ENCODE peak calls at places on chromosomes 2 and 18, in six cellular contexts. L is breast epithelium, V is A549, N is heart left ventricle, U is spleen, Q is HCT116. J is an unnamed sample. For H3K4me1, the result is how much of the 10 kb centered on the place peaks cover.

GRCh38 chr2:135475128-135475527 is 55.9 kb downstream of the ZRANB3 start:
- DNase-seq in V (no peak), Q (no peak), N (no peak), U (no peak), L (no peak), J (no peak)

GRCh38 chr2:8479298-8479697 is 202.6 kb upstream of the ID2 start:
- DNase-seq in V (no peak), U (no peak), L (no peak), N (no peak), Q (no peak), J (no peak)

GRCh38 chr18:9708882-9709877 is 1.1 kb downstream of the RAB31 start:
- DNase-seq in Q (no peak), V (no peak), N (no peak), L (no peak), U (peak), J (no peak)

GRCh38 chr2:121071058-121071504 is 213.9 kb downstream of the TFCP2L1 start:
- DNase-seq in L (peak), U (no peak), Q (peak), V (peak), N (peak), J (peak)

GRCh38 chr2:66834859-66835258 is 399.9 kb downstream of the MEIS1 start:
- DNase-seq in N (no peak), U (no peak), L (no peak), Q (no peak), V (no peak), J (no peak)

GRCh38 chr2:227117027-227117426 is 47.0 kb downstream of the COL4A4 start:
- DNase-seq in V (no peak), Q (no peak), U (no peak), N (no peak), L (no peak), J (no peak)

GRCh38 chr2:225735844-225736243 is 336.3 kb downstream of the NYAP2 start:
- DNase-seq in V (peak), N (no peak), Q (peak), L (no peak), U (no peak), J (no peak)

GRCh38 chr2:205477016-205477705 is 205.1 kb upstream of the NRP2 start:
- DNase-seq in Q (no peak), V (peak), N (no peak), U (no peak), L (no peak), J (no peak)

GRCh38 chr2:118696786-118697465 is 150.5 kb downstream of the EN1 start:
- DNase-seq in Q (no peak), N (no peak), U (no peak), L (no peak), V (no peak), J (no peak)

GRCh38 chr2:39603436-39603835 is 62.3 kb upstream of the TMEM178A start:
- DNase-seq in L (no peak), Q (no peak), U (no peak), N (no peak), V (no peak), J (no peak)

GRCh38 chr18:40624959-40625358 is 1330.1 kb upstream of the PIK3C3 start:
- DNase-seq in U (no peak), N (no peak), Q (no peak), V (no peak), L (no peak), J (no peak)

GRCh38 chr2:42918041-42918440 is 125.7 kb upstream of the HAAO start:
- DNase-seq in L (no peak), U (no peak), N (no peak), V (no peak), Q (no peak), J (no peak)

GRCh38 chr2:222709191-222709891 is 37.9 kb downstream of the MOGAT1 start:
- DNase-seq in Q (peak), U (no peak), L (peak), N (peak), V (peak), J (peak)

GRCh38 chr2:42360890-42361727 is at the start of gene COX7A2L:
- DNase-seq in Q (peak), V (peak), U (peak), L (peak), N (peak), J (peak)

GRCh38 chr2:122519366-122519765 is 763.9 kb downstream of the TSN start:
- DNase-seq in U (no peak), V (peak), Q (no peak), N (no peak), L (no peak), J (no peak)

GRCh38 chr18:66271927-66272326 is 332.0 kb downstream of the CDH19 start:
- DNase-seq in Q (no peak), N (no peak), L (no peak), U (no peak), V (no peak), J (no peak)

GRCh38 chr2:204407209-204408070 is 137.8 kb upstream of the PARD3B start:
- DNase-seq in N (no peak), Q (no peak), U (no peak), L (no peak), V (peak), J (no peak)

GRCh38 chr18:11125372-11126315 is 23.7 kb downstream of the PIEZO2 start:
- DNase-seq in Q (no peak), L (no peak), U (no peak), N (no peak), V (no peak), J (no peak)

GRCh38 chr2:132670104-132670960 is at the start of gene LYPD1:
- DNase-seq in L (no peak), U (peak), N (no peak), V (peak), Q (no peak), J (peak)

GRCh38 chr2:232418466-232419244 is 12.0 kb downstream of the ALPG start:
- DNase-seq in N (peak), L (no peak), Q (no peak), V (no peak), U (peak), J (no peak)

GRCh38 chr2:60858897-60859311 is 22.5 kb upstream of the REL start:
- DNase-seq in Q (no peak), V (no peak), U (no peak), L (no peak), N (no peak), J (no peak)

GRCh38 chr2:149021761-149022160 is 16.7 kb upstream of the LYPD6B start:
- DNase-seq in U (no peak), N (no peak), V (no peak), L (no peak), Q (no peak), J (no peak)

GRCh38 chr2:228039752-228040534 is 141.5 kb downstream of the SPHKAP start:
- DNase-seq in L (no peak), U (no peak), Q (peak), V (peak), N (no peak), J (no peak)

GRCh38 chr2:126881591-126881990 is 17.1 kb upstream of the TEX51 start:
- DNase-seq in Q (no peak), L (no peak), V (no peak), N (no peak), U (no peak), J (no peak)

GRCh38 chr2:26846334-26846863 is 1.5 kb upstream of the DPYSL5 start:
- DNase-seq in U (peak), Q (peak), L (peak), V (peak), N (peak), J (peak)

GRCh38 chr18:70290482-70291294 is 1.8 kb downstream of the SOCS6 start:
- DNase-seq in L (no peak), V (peak), N (no peak), Q (no peak), U (no peak), J (no peak)

GRCh38 chr2:162474006-162474405 is 130.1 kb downstream of the GCA start:
- DNase-seq in L (no peak), N (no peak), V (no peak), U (no peak), Q (no peak), J (no peak)

GRCh38 chr2:1653137-1653789 is 91.1 kb downstream of the PXDN start:
- DNase-seq in U (peak), N (no peak), V (no peak), Q (no peak), L (peak), J (peak)

GRCh38 chr2:129080715-129081472 is 762.2 kb upstream of the HS6ST1 start:
- DNase-seq in V (no peak), Q (no peak), U (no peak), L (no peak), N (no peak), J (no peak)

GRCh38 chr2:217729426-217730058 is 273.3 kb downstream of the TNS1 start:
- DNase-seq in L (no peak), Q (no peak), N (no peak), U (no peak), V (no peak), J (no peak)

GRCh38 chr2:73561422-73561821 is 80.8 kb downstream of the NAT8 start:
- DNase-seq in L (no peak), V (no peak), Q (no peak), U (no peak), N (no peak), J (no peak)

GRCh38 chr18:51506811-51507210 is 309.3 kb upstream of the MEX3C start:
- DNase-seq in Q (no peak), L (no peak), N (no peak), U (no peak), V (no peak), J (no peak)

GRCh38 chr18:48941672-48942071 is 9.1 kb downstream of the SMAD7 start:
- DNase-seq in V (no peak), U (peak), L (no peak), N (no peak), Q (no peak), J (no peak)
- H3K4me1 ChIP-seq in V (half or more), U (half or more), L (under half), N (half or more), Q (half or more), J (half or more)

GRCh38 chr2:37098416-37099118 is 14.2 kb downstream of the GPATCH11 start:
- DNase-seq in N (no peak), Q (no peak), V (no peak), L (no peak), U (no peak), J (no peak)

GRCh38 chr2:37100054-37100453 is 15.7 kb downstream of the GPATCH11 start:
- DNase-seq in V (no peak), L (no peak), U (no peak), Q (no peak), N (no peak), J (no peak)

GRCh38 chr2:37091873-37092272 is 7.6 kb downstream of the GPATCH11 start:
- DNase-seq in N (no peak), Q (no peak), U (no peak), V (no peak), L (no peak), J (no peak)

DNA sequence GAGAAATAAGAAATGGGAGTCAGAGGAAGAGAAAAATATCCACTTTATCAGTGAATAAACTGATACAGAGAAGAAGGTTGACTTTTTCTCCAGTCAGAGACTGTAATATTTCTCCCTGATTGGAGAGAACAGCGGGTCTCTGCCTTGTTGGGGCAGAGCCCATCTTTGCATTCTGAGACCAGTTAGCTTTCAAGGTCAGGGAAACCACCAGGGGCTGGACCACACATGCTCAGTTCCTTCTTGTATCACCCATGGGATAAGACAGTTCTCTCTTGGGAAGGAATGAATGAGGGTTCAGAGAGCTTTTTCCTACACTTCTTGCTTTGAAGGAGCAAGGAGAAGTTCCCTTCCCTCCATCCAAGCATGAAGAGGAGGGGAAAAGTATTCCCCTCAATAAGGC is 12.2 kb downstream of the GPATCH11 start:
- DNase-seq in V (no peak), U (no peak), Q (no peak), N (no peak), L (no peak), J (no peak)
- TF ChIP-seq POLR2A in V (no peak), U (no peak), Q (no peak), N (no peak), L (no peak), J (no peak)

DNA sequence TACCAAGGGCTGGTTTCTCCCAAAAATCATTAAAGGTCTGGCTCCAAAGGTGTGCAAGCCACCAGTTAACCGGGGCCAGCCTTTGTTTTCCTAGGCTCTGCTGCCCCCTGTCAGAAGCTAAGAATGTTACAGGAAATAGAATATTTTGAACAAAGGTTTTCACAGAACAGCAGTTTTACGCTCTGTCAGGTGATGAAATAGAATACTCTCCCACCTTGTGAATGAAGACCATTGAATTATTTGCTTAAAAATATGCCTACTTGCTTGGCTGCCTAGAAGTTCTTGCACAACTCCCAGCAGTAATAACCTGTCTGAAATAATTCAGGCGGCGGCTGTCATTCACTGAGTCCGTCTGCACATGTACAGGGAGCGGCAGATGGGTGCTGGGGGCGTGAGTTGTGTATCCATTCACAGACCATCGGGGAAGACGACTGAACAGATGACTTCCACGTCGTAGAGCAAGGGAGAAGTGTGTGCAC is 56.3 kb downstream of the SF3B1 start:
- DNase-seq in U (no peak), N (no peak), Q (peak), V (peak), L (no peak), J (peak)
- H3K4me3 ChIP-seq in U (no peak), N (no peak), Q (no peak), V (peak), L (no peak), J (no peak)

DNA sequence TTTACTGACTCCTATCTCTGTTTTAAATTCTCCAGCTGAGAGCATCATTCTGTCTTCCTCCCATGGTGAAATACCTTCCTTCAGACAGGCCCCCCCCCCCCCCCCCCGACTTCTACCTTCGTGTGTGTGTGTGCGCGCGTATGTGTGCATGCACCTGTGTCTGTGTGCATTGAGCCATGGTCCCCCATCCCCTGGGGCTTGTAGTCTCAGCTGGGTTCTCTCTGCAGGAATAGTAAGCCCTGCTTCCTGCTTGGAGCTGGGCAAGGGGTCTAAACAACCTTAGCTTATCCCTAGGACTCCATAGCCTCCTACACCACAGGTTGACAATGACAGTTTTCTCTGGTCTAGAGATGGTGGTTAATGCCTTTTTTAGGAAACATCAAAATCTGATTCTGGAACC is 427.5 kb upstream of the KLHL29 start:
- DNase-seq in N (no peak), V (no peak), Q (no peak), U (no peak), L (no peak), J (no peak)
- H3K4me1 ChIP-seq in N (under half), V (under half), Q (under half), U (under half), L (under half), J (under half)

DNA sequence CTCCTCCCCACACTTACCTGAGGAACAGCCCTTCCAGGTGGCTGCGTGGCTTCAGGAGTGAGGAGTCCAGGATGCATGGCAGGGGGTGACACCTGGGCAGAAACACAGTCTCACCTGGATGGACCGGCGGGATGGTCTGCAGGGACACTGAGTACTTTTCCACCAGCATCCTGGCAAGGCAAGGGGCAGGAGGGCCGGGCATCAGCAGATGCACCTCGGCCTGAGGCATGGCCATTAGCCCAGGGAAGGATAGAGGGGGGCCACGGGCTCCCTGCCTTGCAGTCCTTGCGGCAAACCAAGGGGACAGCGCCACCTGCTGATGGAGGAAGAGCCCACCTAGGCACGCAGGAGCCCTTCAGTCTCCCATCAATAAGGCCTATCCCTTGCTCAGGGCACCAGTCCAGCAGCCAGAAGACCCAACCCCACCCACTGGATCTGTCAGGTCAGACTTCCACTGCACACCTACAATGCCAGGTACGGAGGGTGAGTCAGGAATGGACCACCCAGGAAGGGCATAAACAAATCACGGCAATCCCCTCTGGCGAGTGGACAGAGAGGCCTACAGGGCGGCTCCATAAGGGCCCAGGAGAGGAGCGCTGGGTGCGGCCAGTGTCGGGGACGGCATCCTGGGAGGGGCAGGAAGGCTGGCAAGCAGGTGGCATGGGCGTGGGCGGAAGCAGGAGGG is 26.0 kb downstream of the FAM178B start:
- DNase-seq in N (peak), V (peak), L (peak), U (peak), Q (peak), J (peak)
- TF ChIP-seq POLR2A in N (no peak), V (no peak), L (no peak), U (no peak), Q (no peak), J (no peak)

DNA sequence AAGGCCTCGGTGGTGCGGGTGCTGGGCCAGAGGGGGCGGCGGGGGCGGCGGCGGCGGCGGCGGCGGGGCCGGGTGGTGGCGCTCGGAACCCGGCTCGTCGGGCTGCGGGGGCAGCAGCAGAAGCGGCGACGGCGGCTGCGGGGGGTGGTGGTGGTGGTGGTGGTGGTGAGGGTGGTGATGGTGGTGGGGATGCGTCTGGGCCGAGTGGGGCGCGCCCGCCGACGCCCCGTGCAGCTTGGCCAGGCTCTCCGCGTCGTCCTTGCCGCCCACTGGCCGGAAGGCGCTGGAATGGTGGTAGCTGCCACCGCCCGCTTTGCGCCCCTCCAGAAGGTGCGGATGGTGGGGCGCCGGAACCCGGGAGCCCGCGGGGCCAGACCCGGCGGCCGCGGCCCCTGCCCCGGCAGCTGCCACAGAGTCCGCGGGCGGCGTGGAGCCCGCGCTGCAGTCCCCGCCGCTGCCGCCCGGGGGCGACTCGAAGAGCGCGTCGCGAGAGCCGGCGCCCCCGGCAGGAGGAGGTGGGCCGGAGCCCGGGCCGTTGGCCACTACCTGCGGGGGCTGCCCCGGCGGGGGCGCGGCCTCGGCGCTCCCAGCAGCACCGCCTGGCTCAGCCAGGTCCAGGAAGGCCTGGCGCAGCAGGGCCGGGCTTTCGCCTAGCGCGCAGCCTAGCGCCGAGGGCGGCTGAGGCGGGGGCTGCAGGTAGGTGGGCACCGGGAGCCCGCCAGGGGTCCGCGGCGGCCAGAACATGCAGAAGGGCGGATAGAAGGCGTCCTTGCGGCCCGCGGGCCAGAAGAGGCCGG is 4.2 kb downstream of the SKOR2 start:
- DNase-seq in U (no peak), N (peak), L (no peak), Q (no peak), V (no peak), J (no peak)
- H3K4me3 ChIP-seq in U (peak), N (no peak), L (peak), Q (no peak), V (no peak), J (no peak)

GRCh38 chr18:57784034-57784815 is 18.9 kb downstream of the ATP8B1 start:
- DNase-seq in L (no peak), Q (no peak), V (no peak), N (no peak), U (no peak), J (no peak)
- H3K4me1 ChIP-seq in L (under half), Q (under half), V (half or more), N (half or more), U (under half), J (half or more)

J was measured in body of pancreas.